ENCODE peak calls at places on chromosomes 1 and 21, in eight cellular contexts. B, D, V, Y, I, X, F and W are unnamed samples.

GRCh38 chr1:43199093-43199726 is 27.1 kb downstream of the CFAP57 start:
- DNase-seq in X (no peak), I (no peak), Y (no peak), V (no peak), B (no peak), F (no peak), D (peak), W (no peak)

GRCh38 chr21:39386194-39386593 is 37.3 kb upstream of the HMGN1 start:
- DNase-seq in B (peak), V (peak), F (no peak), Y (no peak), I (no peak), D (no peak), X (peak), W (no peak)

GRCh38 chr1:212916395-212917133 is 33.8 kb upstream of the VASH2 start:
- DNase-seq in Y (no peak), F (no peak), I (peak), B (peak), V (peak), D (peak), X (no peak), W (peak)

GRCh38 chr1:61980561-61980960 is 214.1 kb upstream of the L1TD1 start:
- DNase-seq in F (no peak), D (no peak), I (no peak), Y (no peak), V (peak), X (no peak), B (peak), W (peak)

GRCh38 chr1:65459397-65459768 is 38.9 kb downstream of the LEPR start:
- DNase-seq in X (no peak), I (no peak), F (peak), Y (no peak), B (peak), V (peak), D (peak), W (peak)

GRCh38 chr1:225817611-225818061 is 7.7 kb downstream of the EPHX1 start:
- DNase-seq in B (no peak), X (no peak), V (peak), I (no peak), Y (no peak), F (no peak), D (no peak), W (peak)

GRCh38 chr1:216822480-216822879 is 99.3 kb upstream of the ESRRG start:
- DNase-seq in Y (no peak), V (no peak), B (no peak), F (no peak), I (no peak), D (no peak), X (no peak), W (peak)

GRCh38 chr1:58765016-58765415 is 18.8 kb downstream of the JUN start:
- DNase-seq in I (no peak), F (no peak), X (no peak), V (no peak), B (no peak), Y (no peak), D (no peak), W (no peak)

GRCh38 chr1:23369335-23370013 is at the start of gene ZNF436:
- DNase-seq in B (no peak), Y (peak), F (peak), D (peak), I (peak), X (peak), V (peak), W (peak)

GRCh38 chr1:26145041-26145959 is 13.6 kb upstream of the FAM110D start:
- DNase-seq in F (peak), Y (peak), D (peak), X (peak), V (peak), B (peak), I (peak), W (peak)

GRCh38 chr1:193335797-193336428 is 149.5 kb upstream of the B3GALT2 start:
- DNase-seq in Y (peak), V (no peak), I (no peak), F (no peak), B (no peak), X (no peak), D (no peak), W (peak)